ENCODE peak calls at places on chromosomes 6 and 20, in nine cellular contexts. One of them, this sample, is unnamed.

GRCh38 chr20:50093240-50093639 is 19.7 kb downstream of the UBE2V1 start:
- DNase-seq in tibial nerve: no peak
- DNase-seq in PC-3: no peak
- DNase-seq in HFFc6: no peak
- DNase-seq in WERI-Rb-1: no peak
- DNase-seq in fibroblast of mammary gland: no peak
- DNase-seq in right lobe of liver: no peak
- DNase-seq in Calu3: no peak
- DNase-seq in uterus: no peak
- DNase-seq in this sample: no peak

GRCh38 chr20:9837634-9838033 is 1.2 kb downstream of the PAK5 start:
- DNase-seq in tibial nerve: no peak
- DNase-seq in PC-3: no peak
- DNase-seq in HFFc6: no peak
- DNase-seq in WERI-Rb-1: no peak
- DNase-seq in fibroblast of mammary gland: no peak
- DNase-seq in right lobe of liver: no peak
- DNase-seq in Calu3: no peak
- DNase-seq in uterus: no peak
- DNase-seq in this sample: no peak

GRCh38 chr6:36677059-36677749 is 1.3 kb upstream of the CDKN1A start:
- DNase-seq in tibial nerve: no peak
- DNase-seq in PC-3: no peak
- DNase-seq in HFFc6: no peak
- DNase-seq in WERI-Rb-1: peak; percentile 73
- DNase-seq in fibroblast of mammary gland: no peak
- DNase-seq in right lobe of liver: no peak
- DNase-seq in Calu3: no peak
- DNase-seq in uterus: no peak
- DNase-seq in this sample: no peak

GRCh38 chr20:47356526-47357295 is at the start of gene ZMYND8:
- DNase-seq in tibial nerve: peak; percentile 97
- DNase-seq in PC-3: peak; percentile 98
- DNase-seq in HFFc6: peak; percentile 91
- DNase-seq in WERI-Rb-1: peak; percentile 90
- DNase-seq in fibroblast of mammary gland: peak; percentile 92
- DNase-seq in right lobe of liver: peak; percentile 81
- DNase-seq in Calu3: peak; percentile 96
- DNase-seq in uterus: peak; percentile 97
- DNase-seq in this sample: peak; percentile 77

GRCh38 chr6:13614126-13614925 is 809 bp upstream of the NOL7 start:
- DNase-seq in tibial nerve: no peak
- DNase-seq in PC-3: peak; percentile 44
- DNase-seq in HFFc6: peak; percentile 14
- DNase-seq in WERI-Rb-1: peak; percentile 79
- DNase-seq in fibroblast of mammary gland: peak; percentile 37
- DNase-seq in right lobe of liver: peak; percentile 69
- DNase-seq in Calu3: peak; percentile 45
- DNase-seq in uterus: no peak
- DNase-seq in this sample: no peak

GRCh38 chr6:71446084-71446869 is 157.7 kb downstream of the OGFRL1 start:
- DNase-seq in tibial nerve: no peak
- DNase-seq in PC-3: no peak
- DNase-seq in HFFc6: no peak
- DNase-seq in WERI-Rb-1: no peak
- DNase-seq in fibroblast of mammary gland: no peak
- DNase-seq in right lobe of liver: no peak
- DNase-seq in Calu3: no peak
- DNase-seq in uterus: no peak
- DNase-seq in this sample: no peak

GRCh38 chr6:85464722-85465150 is 14.9 kb downstream of the NT5E start:
- DNase-seq in tibial nerve: no peak
- DNase-seq in PC-3: peak; percentile 96
- DNase-seq in HFFc6: peak; percentile 95
- DNase-seq in WERI-Rb-1: no peak
- DNase-seq in fibroblast of mammary gland: peak; percentile 99
- DNase-seq in right lobe of liver: no peak
- DNase-seq in Calu3: peak; percentile 42
- DNase-seq in uterus: no peak
- DNase-seq in this sample: no peak

GRCh38 chr20:19683822-19684221 is 74.2 kb upstream of the RIN2 start:
- DNase-seq in tibial nerve: no peak
- DNase-seq in PC-3: no peak
- DNase-seq in HFFc6: no peak
- DNase-seq in WERI-Rb-1: no peak
- DNase-seq in fibroblast of mammary gland: no peak
- DNase-seq in right lobe of liver: no peak
- DNase-seq in Calu3: no peak
- DNase-seq in uterus: no peak
- DNase-seq in this sample: no peak

GRCh38 chr20:35171753-35172433 is at the start of gene PROCR:
- DNase-seq in tibial nerve: peak; percentile 89
- DNase-seq in PC-3: peak; percentile 97
- DNase-seq in HFFc6: peak; percentile 91
- DNase-seq in WERI-Rb-1: peak; percentile 96
- DNase-seq in fibroblast of mammary gland: peak; percentile 95
- DNase-seq in right lobe of liver: peak; percentile 80
- DNase-seq in Calu3: peak; percentile 71
- DNase-seq in uterus: peak; percentile 91
- DNase-seq in this sample: peak; percentile 70

GRCh38 chr20:44193801-44194200 is 6.8 kb upstream of the JPH2 start:
- DNase-seq in tibial nerve: no peak
- DNase-seq in PC-3: no peak
- DNase-seq in HFFc6: no peak
- DNase-seq in WERI-Rb-1: no peak
- DNase-seq in fibroblast of mammary gland: no peak
- DNase-seq in right lobe of liver: no peak
- DNase-seq in Calu3: no peak
- DNase-seq in uterus: no peak
- DNase-seq in this sample: no peak

GRCh38 chr20:44199877-44200276 is 10.7 kb downstream of the OSER1 start:
- DNase-seq in tibial nerve: no peak
- DNase-seq in PC-3: no peak
- DNase-seq in HFFc6: no peak
- DNase-seq in WERI-Rb-1: no peak
- DNase-seq in fibroblast of mammary gland: no peak
- DNase-seq in right lobe of liver: no peak
- DNase-seq in Calu3: no peak
- DNase-seq in uterus: no peak
- DNase-seq in this sample: no peak

GRCh38 chr20:44198872-44199271 is 11.7 kb downstream of the OSER1 start:
- DNase-seq in tibial nerve: no peak
- DNase-seq in PC-3: no peak
- DNase-seq in HFFc6: no peak
- DNase-seq in WERI-Rb-1: no peak
- DNase-seq in fibroblast of mammary gland: no peak
- DNase-seq in right lobe of liver: no peak
- DNase-seq in Calu3: no peak
- DNase-seq in uterus: no peak
- DNase-seq in this sample: no peak

GRCh38 chr20:44195613-44196012 is 8.6 kb upstream of the JPH2 start:
- DNase-seq in tibial nerve: no peak
- DNase-seq in PC-3: no peak
- DNase-seq in HFFc6: no peak
- DNase-seq in WERI-Rb-1: no peak
- DNase-seq in fibroblast of mammary gland: no peak
- DNase-seq in right lobe of liver: no peak
- DNase-seq in Calu3: no peak
- DNase-seq in uterus: no peak
- DNase-seq in this sample: no peak

DNA sequence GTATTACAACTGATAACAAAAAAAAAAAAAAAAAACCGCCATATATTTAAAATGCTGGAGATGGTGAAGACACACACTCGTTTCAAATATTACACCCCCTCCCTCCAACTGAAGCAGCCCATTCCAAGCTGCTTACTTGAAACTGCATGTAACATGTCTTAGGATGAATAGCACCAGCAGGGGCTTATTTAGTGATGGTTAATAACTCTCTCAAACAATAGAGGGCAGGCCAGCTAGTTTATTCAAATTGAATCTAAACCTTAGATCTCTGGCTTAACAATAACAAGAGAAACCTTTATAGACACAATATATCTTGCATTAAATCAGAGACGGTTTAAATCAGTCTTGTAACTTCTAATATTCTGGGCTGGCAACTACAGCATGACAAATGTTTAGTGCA is 9.3 kb upstream of the JPH2 start:
- DNase-seq in tibial nerve: no peak
- DNase-seq in PC-3: peak; percentile 49
- DNase-seq in HFFc6: peak; percentile 17
- DNase-seq in WERI-Rb-1: no peak
- DNase-seq in fibroblast of mammary gland: peak; percentile 28
- DNase-seq in right lobe of liver: no peak
- DNase-seq in Calu3: no peak
- DNase-seq in uterus: no peak
- DNase-seq in this sample: no peak
- TF ChIP-seq CTCF in tibial nerve: no peak
- TF ChIP-seq CTCF in PC-3: peak; percentile 56
- TF ChIP-seq CTCF in HFFc6: peak; percentile 32
- TF ChIP-seq CTCF in WERI-Rb-1: no peak
- TF ChIP-seq CTCF in fibroblast of mammary gland: peak; percentile 9
- TF ChIP-seq CTCF in right lobe of liver: no peak
- TF ChIP-seq CTCF in Calu3: no peak
- TF ChIP-seq CTCF in uterus: no peak
- TF ChIP-seq CTCF in this sample: peak; percentile 5

DNA sequence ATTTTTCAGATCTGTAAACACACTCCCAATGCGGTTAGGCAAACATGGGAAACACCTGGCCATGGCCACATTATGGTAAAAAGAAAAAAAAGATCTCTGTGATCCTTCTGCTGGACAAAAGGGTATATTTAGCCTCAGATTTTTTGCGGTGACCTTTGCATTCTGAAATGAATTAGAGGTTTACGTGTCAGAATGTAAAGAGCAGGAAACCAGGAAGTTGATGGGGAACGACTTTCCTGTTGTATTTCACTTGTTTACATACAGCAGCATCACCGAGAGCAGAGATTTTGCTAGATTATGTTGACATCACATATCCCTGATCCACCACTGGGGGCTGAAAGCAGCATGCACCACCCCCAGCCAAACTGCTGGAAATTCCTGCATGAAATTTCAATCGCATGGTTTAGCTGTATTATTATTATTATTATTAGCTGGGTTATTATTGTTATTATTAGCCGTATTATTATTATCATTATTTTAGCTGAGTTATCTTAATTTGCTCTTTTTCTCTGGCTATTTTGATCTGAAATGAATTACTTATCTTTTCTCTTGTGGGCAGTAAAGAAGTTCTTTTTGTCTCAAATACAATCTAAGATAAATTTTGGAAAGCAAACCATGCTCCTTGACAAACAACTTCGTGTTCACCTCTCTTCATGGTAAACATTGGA is 189.4 kb downstream of the ZFP64 start:
- DNase-seq in tibial nerve: no peak
- DNase-seq in PC-3: peak; percentile 79
- DNase-seq in HFFc6: no peak
- DNase-seq in WERI-Rb-1: no peak
- DNase-seq in fibroblast of mammary gland: peak; percentile 3
- DNase-seq in right lobe of liver: no peak
- DNase-seq in Calu3: peak; percentile 33
- DNase-seq in uterus: no peak
- DNase-seq in this sample: no peak
- TF ChIP-seq CTCF in tibial nerve: no peak
- TF ChIP-seq CTCF in PC-3: peak; percentile 49
- TF ChIP-seq CTCF in HFFc6: peak; percentile 48
- TF ChIP-seq CTCF in WERI-Rb-1: no peak
- TF ChIP-seq CTCF in fibroblast of mammary gland: peak; percentile 7
- TF ChIP-seq CTCF in right lobe of liver: no peak
- TF ChIP-seq CTCF in Calu3: no peak
- TF ChIP-seq CTCF in uterus: no peak
- TF ChIP-seq CTCF in this sample: no peak

GRCh38 chr6:39228992-39229767 is at the start of gene KCNK5:
- DNase-seq in tibial nerve: peak; percentile 43
- DNase-seq in PC-3: peak; percentile 57
- DNase-seq in HFFc6: no peak
- DNase-seq in WERI-Rb-1: no peak
- DNase-seq in fibroblast of mammary gland: peak; percentile 45
- DNase-seq in right lobe of liver: peak; percentile 93
- DNase-seq in Calu3: peak; percentile 96
- DNase-seq in uterus: peak; percentile 46
- DNase-seq in this sample: no peak
- TF ChIP-seq CTCF in tibial nerve: peak; percentile 59
- TF ChIP-seq CTCF in PC-3: peak; percentile 53
- TF ChIP-seq CTCF in HFFc6: no peak
- TF ChIP-seq CTCF in WERI-Rb-1: no peak
- TF ChIP-seq CTCF in fibroblast of mammary gland: peak; percentile 23
- TF ChIP-seq CTCF in right lobe of liver: peak; percentile 94
- TF ChIP-seq CTCF in Calu3: peak; percentile 88
- TF ChIP-seq CTCF in uterus: peak; percentile 30
- TF ChIP-seq CTCF in this sample: peak; percentile 10

GRCh38 chr6:161498359-161498758 is 224.5 kb upstream of the AGPAT4 start:
- DNase-seq in tibial nerve: no peak
- DNase-seq in PC-3: peak; percentile 77
- DNase-seq in HFFc6: no peak
- DNase-seq in WERI-Rb-1: peak; percentile 62
- DNase-seq in fibroblast of mammary gland: peak; percentile 78
- DNase-seq in right lobe of liver: no peak
- DNase-seq in Calu3: peak; percentile 74
- DNase-seq in uterus: no peak
- DNase-seq in this sample: peak; percentile 20
- TF ChIP-seq CTCF in tibial nerve: no peak
- TF ChIP-seq CTCF in PC-3: peak; percentile 81
- TF ChIP-seq CTCF in HFFc6: no peak
- TF ChIP-seq CTCF in WERI-Rb-1: peak; percentile 75
- TF ChIP-seq CTCF in fibroblast of mammary gland: peak; percentile 46
- TF ChIP-seq CTCF in right lobe of liver: peak; percentile 18
- TF ChIP-seq CTCF in Calu3: peak; percentile 66
- TF ChIP-seq CTCF in uterus: no peak
- TF ChIP-seq CTCF in this sample: peak; percentile 29

DNA sequence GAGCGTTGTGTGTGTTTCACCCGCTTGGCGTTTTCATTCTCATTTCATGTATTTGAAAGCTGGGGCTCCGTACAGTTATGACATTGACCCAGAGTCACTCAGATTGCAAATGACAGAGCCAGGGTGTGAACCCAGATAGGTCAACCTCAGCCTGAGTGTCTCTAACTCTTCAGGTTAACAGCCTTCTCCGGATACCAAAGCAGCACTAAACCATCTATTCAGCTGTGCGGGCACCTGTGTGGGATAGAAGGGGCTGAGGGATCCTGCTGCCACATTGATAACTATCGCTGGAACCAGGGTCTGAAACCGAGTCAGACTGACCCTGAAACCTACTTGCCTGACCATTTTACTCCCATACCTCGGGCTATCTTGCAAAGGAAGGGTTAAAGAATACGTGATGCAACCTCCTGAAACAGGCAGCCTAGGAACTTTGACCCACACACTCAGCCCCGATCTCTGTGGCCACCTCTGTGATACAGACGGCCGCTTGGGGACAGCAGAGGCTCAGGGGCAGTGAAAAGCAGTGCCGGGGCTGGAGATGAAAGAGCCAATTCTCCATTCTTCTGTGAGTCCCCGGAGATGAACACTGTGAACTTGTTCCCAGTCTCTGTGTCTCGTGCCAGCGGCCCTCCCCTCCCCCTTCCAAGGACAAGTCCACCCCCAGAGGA is 233.5 kb upstream of the QKI start:
- DNase-seq in tibial nerve: peak; percentile 73
- DNase-seq in PC-3: peak; percentile 77
- DNase-seq in HFFc6: no peak
- DNase-seq in WERI-Rb-1: no peak
- DNase-seq in fibroblast of mammary gland: peak; percentile 65
- DNase-seq in right lobe of liver: peak; percentile 87
- DNase-seq in Calu3: peak; percentile 84
- DNase-seq in uterus: peak; percentile 26
- DNase-seq in this sample: peak; percentile 1
- TF ChIP-seq CTCF in tibial nerve: peak; percentile 61
- TF ChIP-seq CTCF in PC-3: peak; percentile 84
- TF ChIP-seq CTCF in HFFc6: peak; percentile 58
- TF ChIP-seq CTCF in WERI-Rb-1: no peak
- TF ChIP-seq CTCF in fibroblast of mammary gland: peak; percentile 64
- TF ChIP-seq CTCF in right lobe of liver: peak; percentile 96
- TF ChIP-seq CTCF in Calu3: peak; percentile 74
- TF ChIP-seq CTCF in uterus: peak; percentile 13
- TF ChIP-seq CTCF in this sample: peak; percentile 40